ENCODE peak calls at places on chromosomes 4 and X, in seven cellular contexts. A, T, Q, N, H, E and C are unnamed samples.

GRCh38 chr4:10810411-10810810 is 125.8 kb upstream of the CLNK start:
- DNase-seq in N (no peak), A (no peak), H (no peak), E (no peak), T (peak), Q (no peak), C (peak)

GRCh38 chr4:8740666-8741395 is 130.8 kb downstream of the HMX1 start:
- DNase-seq in N (no peak), T (no peak), H (no peak), E (no peak), Q (no peak), A (no peak), C (no peak)

GRCh38 chr4:151879705-151880104 is 118.9 kb upstream of the GATB start:
- DNase-seq in H (no peak), N (no peak), E (no peak), Q (no peak), T (no peak), A (no peak), C (no peak)

GRCh38 chrX:72003811-72004750 is 93.4 kb downstream of the NHSL2 start:
- DNase-seq in Q (peak), N (peak), T (peak), H (no peak), E (no peak), A (no peak), C (peak)

GRCh38 chr4:150219841-150220240 is 141.6 kb downstream of the DCLK2 start:
- DNase-seq in N (peak), E (no peak), Q (no peak), H (no peak), A (no peak), T (peak), C (peak)

GRCh38 chr4:182604161-182604591 is 313.0 kb downstream of the DCTD start:
- DNase-seq in A (no peak), T (peak), Q (no peak), H (no peak), N (peak), E (no peak), C (peak)

GRCh38 chr4:185520119-185520518 is 15.2 kb downstream of the PDLIM3 start:
- DNase-seq in E (no peak), H (no peak), T (peak), N (peak), Q (no peak), A (no peak), C (no peak)

GRCh38 chr4:48725414-48725813 is 54.7 kb downstream of the FRYL start:
- DNase-seq in T (no peak), Q (no peak), A (no peak), E (no peak), N (no peak), H (no peak), C (no peak)

DNA sequence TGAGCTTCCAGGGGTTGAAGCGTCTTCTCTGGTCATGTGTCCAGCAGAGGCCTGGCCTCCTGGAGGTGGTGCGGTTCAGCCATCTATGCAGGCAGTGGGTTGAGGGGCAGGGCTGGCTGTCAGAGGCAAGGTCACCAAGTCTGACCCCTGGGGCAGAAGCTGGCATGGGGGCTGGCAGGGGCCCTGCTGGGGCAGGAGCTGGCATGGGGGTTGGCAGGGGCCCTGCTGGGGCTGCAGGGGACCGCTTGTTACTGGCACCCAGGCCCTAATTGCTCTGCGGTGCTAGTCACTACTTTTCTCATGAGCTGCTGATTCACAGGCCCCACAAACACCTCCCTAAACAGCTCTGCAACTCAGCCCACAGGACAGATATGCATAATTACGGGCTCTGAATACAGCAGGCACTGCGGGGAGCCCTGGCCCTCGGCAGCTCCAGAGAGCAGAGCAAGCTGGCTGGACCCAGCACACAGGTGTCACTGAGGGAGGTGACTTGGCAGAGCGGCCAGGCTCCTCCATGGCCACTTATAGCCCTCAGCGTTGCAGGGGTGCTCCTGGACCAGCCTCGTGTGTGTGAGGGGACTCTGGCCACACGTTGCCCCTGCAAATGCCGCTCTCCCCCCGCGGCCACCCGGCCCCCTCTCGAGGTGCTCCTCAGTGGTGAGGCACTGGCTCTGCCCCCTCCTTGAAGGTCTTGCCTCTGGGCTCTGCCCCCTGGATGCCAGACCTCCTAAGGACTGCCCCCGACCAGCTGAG is 32.6 kb downstream of the CPLX1 start:
- DNase-seq in Q (no peak), N (no peak), A (no peak), H (peak), T (no peak), E (no peak), C (no peak)
- H3K4me3 ChIP-seq in Q (no peak), N (no peak), A (no peak), H (peak), T (no peak), E (no peak), C (no peak)

DNA sequence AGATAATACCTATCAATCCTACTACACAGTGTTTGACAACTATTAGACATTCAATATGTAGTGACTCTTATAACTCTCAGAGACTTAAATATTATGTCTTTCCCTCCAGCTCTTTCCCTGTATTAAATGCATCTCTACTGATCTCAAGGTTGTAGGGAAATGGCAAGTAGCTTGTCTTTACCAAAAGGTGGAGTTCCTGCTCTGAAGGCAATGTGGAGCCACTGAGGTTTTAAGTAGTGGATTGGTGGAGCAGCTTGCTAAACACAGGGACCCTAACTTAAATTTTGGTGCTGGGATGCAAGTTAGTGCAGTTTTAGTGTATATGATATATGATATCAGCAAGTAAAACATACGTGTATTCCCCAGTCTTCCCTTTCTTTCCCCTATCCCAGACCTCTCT is 13.1 kb downstream of the FNIP2 start:
- DNase-seq in N (no peak), Q (no peak), H (no peak), T (no peak), A (no peak), E (no peak), C (no peak)
- TF ChIP-seq CTCF in N (peak), Q (no peak), H (no peak), T (no peak), A (no peak), E (no peak), C (no peak)

GRCh38 chr4:78002260-78002659 is 54.9 kb upstream of the FRAS1 start:
- DNase-seq in Q (no peak), T (peak), E (no peak), A (no peak), H (no peak), N (peak), C (peak)
- H3K4me3 ChIP-seq in Q (no peak), T (no peak), E (no peak), A (no peak), H (no peak), N (no peak), C (no peak)

GRCh38 chrX:133434197-133434820 is 19.0 kb upstream of the GPC4 start:
- DNase-seq in N (no peak), A (no peak), Q (no peak), T (no peak), E (no peak), H (no peak), C (no peak)
- TF ChIP-seq CTCF in N (no peak), A (no peak), Q (no peak), T (no peak), E (no peak), H (no peak), C (no peak)

GRCh38 chrX:47583240-47583861 is 1.1 kb downstream of the TIMP1 start:
- DNase-seq in Q (no peak), E (no peak), H (no peak), N (no peak), A (no peak), T (no peak), C (no peak)
- H3K4me3 ChIP-seq in Q (peak), E (no peak), H (no peak), N (peak), A (no peak), T (peak), C (peak)